ENCODE peak calls at places on chromosomes 4 and X, in six cellular contexts. One of them, this sample, is unnamed.
A peak's percentile ranks its signal among the peaks of the same experiment; 100 is the strongest.

GRCh38 chr4:71711044-71711984 is 72.6 kb downstream of the GC start:
- DNase-seq in trophoblast cell: no peak
- DNase-seq in endodermal cell: no peak
- DNase-seq in upper lobe of right lung: no peak
- DNase-seq in tibial nerve: no peak
- DNase-seq in neural progenitor cell: no peak
- DNase-seq in this sample: no peak

GRCh38 chrX:69503835-69504625 is at the start of gene NALF2:
- DNase-seq in trophoblast cell: peak; percentile 67
- DNase-seq in endodermal cell: peak; percentile 93
- DNase-seq in upper lobe of right lung: peak; percentile 75
- DNase-seq in tibial nerve: peak; percentile 24
- DNase-seq in neural progenitor cell: peak; percentile 90
- DNase-seq in this sample: peak; percentile 75

GRCh38 chrX:56728752-56729151 is 291 bp upstream of the NBDY start:
- DNase-seq in trophoblast cell: peak; percentile 7
- DNase-seq in endodermal cell: no peak
- DNase-seq in upper lobe of right lung: no peak
- DNase-seq in tibial nerve: peak; percentile 5
- DNase-seq in neural progenitor cell: no peak
- DNase-seq in this sample: peak; percentile 63

GRCh38 chrX:18668059-18668458 is 3.8 kb downstream of the RS1 start:
- DNase-seq in trophoblast cell: peak; percentile 56
- DNase-seq in endodermal cell: no peak
- DNase-seq in upper lobe of right lung: no peak
- DNase-seq in tibial nerve: no peak
- DNase-seq in neural progenitor cell: no peak
- DNase-seq in this sample: no peak

GRCh38 chr4:825063-825968 is 613 bp downstream of the CPLX1 start:
- DNase-seq in trophoblast cell: peak; percentile 4
- DNase-seq in endodermal cell: peak; percentile 79
- DNase-seq in upper lobe of right lung: peak; percentile 63
- DNase-seq in tibial nerve: no peak
- DNase-seq in neural progenitor cell: peak; percentile 79
- DNase-seq in this sample: no peak

GRCh38 chr4:83171640-83172039 is 57.1 kb upstream of the PLAC8 start:
- DNase-seq in trophoblast cell: no peak
- DNase-seq in endodermal cell: no peak
- DNase-seq in upper lobe of right lung: no peak
- DNase-seq in tibial nerve: no peak
- DNase-seq in neural progenitor cell: no peak
- DNase-seq in this sample: no peak

GRCh38 chrX:19855700-19856381 is 31.6 kb downstream of the SH3KBP1 start:
- DNase-seq in trophoblast cell: peak; percentile 16
- DNase-seq in endodermal cell: no peak
- DNase-seq in upper lobe of right lung: no peak
- DNase-seq in tibial nerve: no peak
- DNase-seq in neural progenitor cell: no peak
- DNase-seq in this sample: no peak

GRCh38 chr4:137213372-137214173 is 318.7 kb downstream of the PCDH18 start:
- DNase-seq in trophoblast cell: no peak
- DNase-seq in endodermal cell: no peak
- DNase-seq in upper lobe of right lung: no peak
- DNase-seq in tibial nerve: no peak
- DNase-seq in neural progenitor cell: no peak
- DNase-seq in this sample: no peak

GRCh38 chrX:119624951-119625668 is 18.9 kb upstream of the NKRF start:
- DNase-seq in trophoblast cell: no peak
- DNase-seq in endodermal cell: no peak
- DNase-seq in upper lobe of right lung: no peak
- DNase-seq in tibial nerve: no peak
- DNase-seq in neural progenitor cell: no peak
- DNase-seq in this sample: no peak

GRCh38 chr4:153151535-153152452 is 52.4 kb upstream of the TRIM2 start:
- DNase-seq in trophoblast cell: peak; percentile 66
- DNase-seq in endodermal cell: peak; percentile 96
- DNase-seq in upper lobe of right lung: peak; percentile 89
- DNase-seq in tibial nerve: no peak
- DNase-seq in neural progenitor cell: peak; percentile 97
- DNase-seq in this sample: peak; percentile 51

GRCh38 chrX:11349020-11349419 is 55.8 kb downstream of the AMELX start:
- DNase-seq in trophoblast cell: no peak
- DNase-seq in endodermal cell: no peak
- DNase-seq in upper lobe of right lung: no peak
- DNase-seq in tibial nerve: no peak
- DNase-seq in neural progenitor cell: no peak
- DNase-seq in this sample: no peak

GRCh38 chrX:4322916-4323315 is 609.5 kb upstream of the PRKX start:
- DNase-seq in trophoblast cell: peak; percentile 81
- DNase-seq in endodermal cell: no peak
- DNase-seq in upper lobe of right lung: no peak
- DNase-seq in tibial nerve: no peak
- DNase-seq in neural progenitor cell: no peak
- DNase-seq in this sample: no peak

GRCh38 chr4:183960021-183960420 is 54.9 kb downstream of the STOX2 start:
- DNase-seq in trophoblast cell: peak; percentile 39
- DNase-seq in endodermal cell: peak; percentile 86
- DNase-seq in upper lobe of right lung: no peak
- DNase-seq in tibial nerve: peak; percentile 76
- DNase-seq in neural progenitor cell: peak; percentile 86
- DNase-seq in this sample: no peak

GRCh38 chrX:133881893-133882292 is 103.5 kb downstream of the GPC3 start:
- DNase-seq in trophoblast cell: no peak
- DNase-seq in endodermal cell: peak; percentile 53
- DNase-seq in upper lobe of right lung: no peak
- DNase-seq in tibial nerve: no peak
- DNase-seq in neural progenitor cell: peak; percentile 32
- DNase-seq in this sample: no peak

GRCh38 chr4:177285953-177286352 is 23.7 kb upstream of the NEIL3 start:
- DNase-seq in trophoblast cell: no peak
- DNase-seq in endodermal cell: no peak
- DNase-seq in upper lobe of right lung: no peak
- DNase-seq in tibial nerve: no peak
- DNase-seq in neural progenitor cell: no peak
- DNase-seq in this sample: no peak

GRCh38 chr4:26787461-26788340 is 72.9 kb upstream of the STIM2 start:
- DNase-seq in trophoblast cell: peak; percentile 25
- DNase-seq in endodermal cell: peak; percentile 90
- DNase-seq in upper lobe of right lung: no peak
- DNase-seq in tibial nerve: no peak
- DNase-seq in neural progenitor cell: peak; percentile 60
- DNase-seq in this sample: peak; percentile 95

GRCh38 chr4:128225148-128225547 is 62.5 kb downstream of the PGRMC2 start:
- DNase-seq in trophoblast cell: peak; percentile 68
- DNase-seq in endodermal cell: no peak
- DNase-seq in upper lobe of right lung: no peak
- DNase-seq in tibial nerve: no peak
- DNase-seq in neural progenitor cell: no peak
- DNase-seq in this sample: no peak

GRCh38 chr4:77310931-77311330 is 153.9 kb downstream of the CCNG2 start:
- DNase-seq in trophoblast cell: no peak
- DNase-seq in endodermal cell: no peak
- DNase-seq in upper lobe of right lung: no peak
- DNase-seq in tibial nerve: no peak
- DNase-seq in neural progenitor cell: no peak
- DNase-seq in this sample: no peak

GRCh38 chrX:117711774-117712173 is 404.8 kb downstream of the KLHL13 start:
- DNase-seq in trophoblast cell: no peak
- DNase-seq in endodermal cell: no peak
- DNase-seq in upper lobe of right lung: no peak
- DNase-seq in tibial nerve: no peak
- DNase-seq in neural progenitor cell: no peak
- DNase-seq in this sample: no peak

GRCh38 chr4:54647070-54647469 is 10.7 kb upstream of the KIT start:
- DNase-seq in trophoblast cell: no peak
- DNase-seq in endodermal cell: no peak
- DNase-seq in upper lobe of right lung: no peak
- DNase-seq in tibial nerve: no peak
- DNase-seq in neural progenitor cell: no peak
- DNase-seq in this sample: no peak

GRCh38 chr4:140809671-140810070 is 53.5 kb upstream of the TBC1D9 start:
- DNase-seq in trophoblast cell: no peak
- DNase-seq in endodermal cell: no peak
- DNase-seq in upper lobe of right lung: no peak
- DNase-seq in tibial nerve: peak; percentile 11
- DNase-seq in neural progenitor cell: no peak
- DNase-seq in this sample: no peak

GRCh38 chr4:140802591-140802990 is 46.4 kb upstream of the TBC1D9 start:
- DNase-seq in trophoblast cell: no peak
- DNase-seq in endodermal cell: no peak
- DNase-seq in upper lobe of right lung: no peak
- DNase-seq in tibial nerve: no peak
- DNase-seq in neural progenitor cell: no peak
- DNase-seq in this sample: no peak

GRCh38 chr4:140805293-140805692 is 49.1 kb upstream of the TBC1D9 start:
- DNase-seq in trophoblast cell: no peak
- DNase-seq in endodermal cell: no peak
- DNase-seq in upper lobe of right lung: no peak
- DNase-seq in tibial nerve: no peak
- DNase-seq in neural progenitor cell: no peak
- DNase-seq in this sample: no peak

GRCh38 chr4:140807491-140808257 is 51.5 kb upstream of the TBC1D9 start:
- DNase-seq in trophoblast cell: peak; percentile 64
- DNase-seq in endodermal cell: no peak
- DNase-seq in upper lobe of right lung: no peak
- DNase-seq in tibial nerve: no peak
- DNase-seq in neural progenitor cell: no peak
- DNase-seq in this sample: peak; percentile 44

GRCh38 chr4:140806175-140806574 is 50.0 kb upstream of the TBC1D9 start:
- DNase-seq in trophoblast cell: no peak
- DNase-seq in endodermal cell: no peak
- DNase-seq in upper lobe of right lung: no peak
- DNase-seq in tibial nerve: no peak
- DNase-seq in neural progenitor cell: no peak
- DNase-seq in this sample: no peak
- H3K4me1 ChIP-seq in trophoblast cell: no peaks in the 10 kb centered on the region
- H3K4me1 ChIP-seq in endodermal cell: no peaks in the 10 kb centered on the region
- H3K4me1 ChIP-seq in upper lobe of right lung: peaks cover 20% of the 10 kb centered on the region
- H3K4me1 ChIP-seq in tibial nerve: peaks cover 9% of the 10 kb centered on the region
- H3K4me1 ChIP-seq in neural progenitor cell: no peaks in the 10 kb centered on the region
- H3K4me1 ChIP-seq in this sample: peaks cover 16% of the 10 kb centered on the region

DNA sequence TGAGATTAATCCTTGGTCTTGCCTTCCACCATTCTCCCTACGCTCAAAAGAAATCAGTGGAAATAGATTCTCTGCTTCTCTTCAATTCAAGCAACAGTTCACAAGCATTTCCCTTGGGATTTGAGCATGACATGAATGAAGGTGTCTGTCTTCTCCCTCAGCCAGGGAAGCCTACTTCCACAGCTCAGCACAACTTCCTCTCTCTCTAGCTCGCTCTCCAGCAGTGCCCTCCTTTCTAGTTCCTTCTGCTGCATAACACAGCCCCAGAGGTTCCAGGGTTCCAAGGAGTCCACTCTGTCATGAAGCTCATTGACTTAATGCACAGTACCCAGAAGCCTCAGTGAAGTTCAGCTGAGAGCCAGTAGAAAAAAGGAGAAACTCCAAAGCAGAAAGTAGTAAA is 81.3 kb downstream of the PLS3 start:
- DNase-seq in trophoblast cell: no peak
- DNase-seq in endodermal cell: peak; percentile 59
- DNase-seq in upper lobe of right lung: no peak
- DNase-seq in tibial nerve: no peak
- DNase-seq in neural progenitor cell: peak; percentile 5
- DNase-seq in this sample: no peak
- H3K36me3 ChIP-seq in trophoblast cell: peaks cover 15% of the 10 kb centered on the region
- H3K36me3 ChIP-seq in endodermal cell: peaks cover 40% of the 10 kb centered on the region
- H3K36me3 ChIP-seq in upper lobe of right lung: peaks cover 50% of the 10 kb centered on the region
- H3K36me3 ChIP-seq in tibial nerve: no peaks in the 10 kb centered on the region
- H3K36me3 ChIP-seq in neural progenitor cell: no peaks in the 10 kb centered on the region
- H3K36me3 ChIP-seq in this sample: no peaks in the 10 kb centered on the region

GRCh38 chr4:2595436-2595835 is 59.0 kb downstream of the FAM193A start:
- DNase-seq in trophoblast cell: no peak
- DNase-seq in endodermal cell: no peak
- DNase-seq in upper lobe of right lung: peak; percentile 12
- DNase-seq in tibial nerve: no peak
- DNase-seq in neural progenitor cell: no peak
- DNase-seq in this sample: no peak

GRCh38 chr4:2592572-2592971 is 56.1 kb downstream of the FAM193A start:
- DNase-seq in trophoblast cell: no peak
- DNase-seq in endodermal cell: peak; percentile 79
- DNase-seq in upper lobe of right lung: peak; percentile 57
- DNase-seq in tibial nerve: no peak
- DNase-seq in neural progenitor cell: peak; percentile 33
- DNase-seq in this sample: no peak

GRCh38 chr4:2598661-2599654 is 62.5 kb downstream of the FAM193A start:
- DNase-seq in trophoblast cell: peak; percentile 12
- DNase-seq in endodermal cell: peak; percentile 61
- DNase-seq in upper lobe of right lung: peak; percentile 64
- DNase-seq in tibial nerve: no peak
- DNase-seq in neural progenitor cell: no peak
- DNase-seq in this sample: peak; percentile 83

GRCh38 chr4:2593003-2593402 is 56.6 kb downstream of the FAM193A start:
- DNase-seq in trophoblast cell: no peak
- DNase-seq in endodermal cell: no peak
- DNase-seq in upper lobe of right lung: peak; percentile 40
- DNase-seq in tibial nerve: no peak
- DNase-seq in neural progenitor cell: no peak
- DNase-seq in this sample: no peak

DNA sequence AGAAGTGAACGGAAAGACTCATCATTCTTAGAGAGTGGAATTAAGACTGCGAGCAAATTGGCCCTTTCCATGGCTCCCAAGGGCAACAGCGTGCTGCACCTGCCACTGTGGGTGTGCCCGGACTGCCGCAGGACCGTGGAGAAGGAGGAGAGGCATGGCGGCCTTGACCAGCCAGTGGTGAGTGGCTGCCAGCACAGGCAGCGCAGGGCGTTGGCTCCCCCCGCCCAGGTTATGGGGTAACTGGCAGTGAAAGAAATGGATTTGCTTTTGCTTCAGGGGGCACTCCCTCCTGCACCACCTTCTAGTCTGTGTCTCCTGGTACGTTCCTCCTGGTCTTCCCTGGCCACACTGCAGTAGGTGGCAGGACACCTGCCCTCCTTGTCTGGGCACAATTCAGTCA is 59.7 kb downstream of the FAM193A start:
- DNase-seq in trophoblast cell: no peak
- DNase-seq in endodermal cell: no peak
- DNase-seq in upper lobe of right lung: peak; percentile 47
- DNase-seq in tibial nerve: no peak
- DNase-seq in neural progenitor cell: no peak
- DNase-seq in this sample: no peak
- H3K4me1 ChIP-seq in trophoblast cell: peaks cover 12% of the 10 kb centered on the region
- H3K4me1 ChIP-seq in endodermal cell: peaks cover 22% of the 10 kb centered on the region
- H3K4me1 ChIP-seq in upper lobe of right lung: peaks cover 51% of the 10 kb centered on the region
- H3K4me1 ChIP-seq in tibial nerve: peaks cover 30% of the 10 kb centered on the region
- H3K4me1 ChIP-seq in neural progenitor cell: peaks cover 41% of the 10 kb centered on the region
- H3K4me1 ChIP-seq in this sample: peaks cover 80% of the 10 kb centered on the region

DNA sequence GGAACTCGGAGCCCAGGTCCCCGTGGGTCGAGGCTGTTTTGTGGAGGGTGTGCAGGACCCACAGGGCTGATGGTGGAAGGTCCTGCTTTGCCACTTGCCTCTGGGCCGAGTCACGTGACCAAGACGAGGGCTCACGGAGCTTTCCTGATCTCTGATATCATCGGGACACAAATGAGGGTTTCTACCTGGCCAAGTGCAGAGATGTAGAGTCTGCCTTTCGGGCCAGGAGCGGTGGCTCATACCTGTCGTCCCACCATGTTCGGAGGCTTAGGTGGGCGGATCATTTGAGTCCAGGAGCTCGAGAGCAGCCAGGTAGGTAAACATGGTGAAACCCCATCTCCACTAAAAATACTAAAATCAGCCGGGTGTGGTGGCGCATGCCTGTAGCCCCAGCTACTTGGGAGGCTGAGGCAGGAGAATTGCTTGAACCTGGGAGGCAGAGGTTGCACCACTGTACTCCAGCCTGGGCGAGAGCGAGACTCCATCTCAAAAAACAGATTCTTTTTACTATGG is 7.1 kb downstream of the SLC25A6 start:
- DNase-seq in trophoblast cell: peak; percentile 30
- DNase-seq in endodermal cell: peak; percentile 63
- DNase-seq in upper lobe of right lung: peak; percentile 53
- DNase-seq in tibial nerve: no peak
- DNase-seq in neural progenitor cell: no peak
- DNase-seq in this sample: peak; percentile 53
- H3K36me3 ChIP-seq in trophoblast cell: peaks cover 57% of the 10 kb centered on the region
- H3K36me3 ChIP-seq in endodermal cell: peaks cover 59% of the 10 kb centered on the region
- H3K36me3 ChIP-seq in upper lobe of right lung: peaks cover 64% of the 10 kb centered on the region
- H3K36me3 ChIP-seq in tibial nerve: peaks cover 38% of the 10 kb centered on the region
- H3K36me3 ChIP-seq in neural progenitor cell: peaks cover under 1% of the 10 kb centered on the region
- H3K36me3 ChIP-seq in this sample: peaks cover 51% of the 10 kb centered on the region